ENCODE peak calls at places on chromosome 18, in six cellular contexts. One of them, this sample, is unnamed.

GRCh38 chr18:49177812-49178211 is 227.0 kb upstream of the SMAD7 start:
- DNase-seq in brain microvascular endothelial cell: no peak
- DNase-seq in Right ventricle myocardium inferior: no peak
- DNase-seq in AG10803: peak
- DNase-seq in fibroblast of mammary gland: peak
- DNase-seq in central memory CD4-positive, alpha-beta T cell: no peak
- DNase-seq in this sample: no peak

GRCh38 chr18:48319796-48320638 is 89.2 kb downstream of the ZBTB7C start:
- DNase-seq in brain microvascular endothelial cell: peak
- DNase-seq in Right ventricle myocardium inferior: no peak
- DNase-seq in AG10803: peak
- DNase-seq in fibroblast of mammary gland: peak
- DNase-seq in central memory CD4-positive, alpha-beta T cell: no peak
- DNase-seq in this sample: no peak

GRCh38 chr18:58788971-58789797 is 75.5 kb upstream of the ZNF532 start:
- DNase-seq in brain microvascular endothelial cell: peak
- DNase-seq in Right ventricle myocardium inferior: no peak
- DNase-seq in AG10803: peak
- DNase-seq in fibroblast of mammary gland: peak
- DNase-seq in central memory CD4-positive, alpha-beta T cell: no peak
- DNase-seq in this sample: no peak

GRCh38 chr18:30376515-30376914 is 666.0 kb downstream of the DSC3 start:
- DNase-seq in brain microvascular endothelial cell: no peak
- DNase-seq in Right ventricle myocardium inferior: no peak
- DNase-seq in AG10803: no peak
- DNase-seq in fibroblast of mammary gland: no peak
- DNase-seq in central memory CD4-positive, alpha-beta T cell: no peak
- DNase-seq in this sample: no peak

GRCh38 chr18:68017385-68017784 is 500.9 kb upstream of the DSEL start:
- DNase-seq in brain microvascular endothelial cell: no peak
- DNase-seq in Right ventricle myocardium inferior: no peak
- DNase-seq in AG10803: no peak
- DNase-seq in fibroblast of mammary gland: no peak
- DNase-seq in central memory CD4-positive, alpha-beta T cell: no peak
- DNase-seq in this sample: no peak

GRCh38 chr18:38718365-38718901 is 1152.8 kb upstream of the CELF4 start:
- DNase-seq in brain microvascular endothelial cell: no peak
- DNase-seq in Right ventricle myocardium inferior: no peak
- DNase-seq in AG10803: no peak
- DNase-seq in fibroblast of mammary gland: no peak
- DNase-seq in central memory CD4-positive, alpha-beta T cell: no peak
- DNase-seq in this sample: no peak

GRCh38 chr18:10020176-10020575 is 106.4 kb downstream of the VAPA start:
- DNase-seq in brain microvascular endothelial cell: no peak
- DNase-seq in Right ventricle myocardium inferior: no peak
- DNase-seq in AG10803: peak
- DNase-seq in fibroblast of mammary gland: no peak
- DNase-seq in central memory CD4-positive, alpha-beta T cell: no peak
- DNase-seq in this sample: no peak

GRCh38 chr18:23384778-23385736 is 68.0 kb upstream of the RIOK3 start:
- DNase-seq in brain microvascular endothelial cell: no peak
- DNase-seq in Right ventricle myocardium inferior: no peak
- DNase-seq in AG10803: no peak
- DNase-seq in fibroblast of mammary gland: no peak
- DNase-seq in central memory CD4-positive, alpha-beta T cell: no peak
- DNase-seq in this sample: no peak

GRCh38 chr18:24910217-24910616 is 441.7 kb downstream of the ZNF521 start:
- DNase-seq in brain microvascular endothelial cell: no peak
- DNase-seq in Right ventricle myocardium inferior: no peak
- DNase-seq in AG10803: peak
- DNase-seq in fibroblast of mammary gland: peak
- DNase-seq in central memory CD4-positive, alpha-beta T cell: no peak
- DNase-seq in this sample: no peak

GRCh38 chr18:12637393-12637792 is 20.5 kb downstream of the SPIRE1 start:
- DNase-seq in brain microvascular endothelial cell: peak
- DNase-seq in Right ventricle myocardium inferior: no peak
- DNase-seq in AG10803: peak
- DNase-seq in fibroblast of mammary gland: no peak
- DNase-seq in central memory CD4-positive, alpha-beta T cell: no peak
- DNase-seq in this sample: no peak

GRCh38 chr18:23879966-23880565 is 134.5 kb upstream of the TTC39C start:
- DNase-seq in brain microvascular endothelial cell: no peak
- DNase-seq in Right ventricle myocardium inferior: no peak
- DNase-seq in AG10803: no peak
- DNase-seq in fibroblast of mammary gland: no peak
- DNase-seq in central memory CD4-positive, alpha-beta T cell: no peak
- DNase-seq in this sample: no peak

GRCh38 chr18:44852818-44853217 is 172.1 kb downstream of the SETBP1 start:
- DNase-seq in brain microvascular endothelial cell: no peak
- DNase-seq in Right ventricle myocardium inferior: no peak
- DNase-seq in AG10803: peak
- DNase-seq in fibroblast of mammary gland: no peak
- DNase-seq in central memory CD4-positive, alpha-beta T cell: no peak
- DNase-seq in this sample: no peak

GRCh38 chr18:65704051-65704450 is 46.8 kb upstream of the CDH7 start:
- DNase-seq in brain microvascular endothelial cell: no peak
- DNase-seq in Right ventricle myocardium inferior: no peak
- DNase-seq in AG10803: no peak
- DNase-seq in fibroblast of mammary gland: no peak
- DNase-seq in central memory CD4-positive, alpha-beta T cell: no peak
- DNase-seq in this sample: no peak

GRCh38 chr18:2083691-2084090 is 487.6 kb downstream of the METTL4 start:
- DNase-seq in brain microvascular endothelial cell: no peak
- DNase-seq in Right ventricle myocardium inferior: no peak
- DNase-seq in AG10803: no peak
- DNase-seq in fibroblast of mammary gland: no peak
- DNase-seq in central memory CD4-positive, alpha-beta T cell: no peak
- DNase-seq in this sample: no peak

GRCh38 chr18:54692463-54692862 is 101.4 kb downstream of the DYNAP start:
- DNase-seq in brain microvascular endothelial cell: no peak
- DNase-seq in Right ventricle myocardium inferior: no peak
- DNase-seq in AG10803: no peak
- DNase-seq in fibroblast of mammary gland: no peak
- DNase-seq in central memory CD4-positive, alpha-beta T cell: no peak
- DNase-seq in this sample: no peak

GRCh38 chr18:27824841-27825720 is 351.8 kb downstream of the CDH2 start:
- DNase-seq in brain microvascular endothelial cell: no peak
- DNase-seq in Right ventricle myocardium inferior: no peak
- DNase-seq in AG10803: no peak
- DNase-seq in fibroblast of mammary gland: no peak
- DNase-seq in central memory CD4-positive, alpha-beta T cell: no peak
- DNase-seq in this sample: no peak

GRCh38 chr18:50422286-50422898 is 47.5 kb downstream of the SKA1 start:
- DNase-seq in brain microvascular endothelial cell: no peak
- DNase-seq in Right ventricle myocardium inferior: no peak
- DNase-seq in AG10803: no peak
- DNase-seq in fibroblast of mammary gland: no peak
- DNase-seq in central memory CD4-positive, alpha-beta T cell: no peak
- DNase-seq in this sample: no peak

GRCh38 chr18:59091204-59091603 is 48.5 kb upstream of the SEC11C start:
- DNase-seq in brain microvascular endothelial cell: no peak
- DNase-seq in Right ventricle myocardium inferior: no peak
- DNase-seq in AG10803: no peak
- DNase-seq in fibroblast of mammary gland: no peak
- DNase-seq in central memory CD4-positive, alpha-beta T cell: no peak
- DNase-seq in this sample: no peak

GRCh38 chr18:49399003-49399402 is 61.4 kb downstream of the DYM start:
- DNase-seq in brain microvascular endothelial cell: peak
- DNase-seq in Right ventricle myocardium inferior: no peak
- DNase-seq in AG10803: peak
- DNase-seq in fibroblast of mammary gland: no peak
- DNase-seq in central memory CD4-positive, alpha-beta T cell: no peak
- DNase-seq in this sample: no peak

GRCh38 chr18:75679347-75679746 is 251.8 kb upstream of the SMIM21 start:
- DNase-seq in brain microvascular endothelial cell: no peak
- DNase-seq in Right ventricle myocardium inferior: no peak
- DNase-seq in AG10803: no peak
- DNase-seq in fibroblast of mammary gland: peak
- DNase-seq in central memory CD4-positive, alpha-beta T cell: no peak
- DNase-seq in this sample: no peak

GRCh38 chr18:37452015-37452414 is 113.6 kb downstream of the CELF4 start:
- DNase-seq in brain microvascular endothelial cell: no peak
- DNase-seq in Right ventricle myocardium inferior: no peak
- DNase-seq in AG10803: no peak
- DNase-seq in fibroblast of mammary gland: no peak
- DNase-seq in central memory CD4-positive, alpha-beta T cell: no peak
- DNase-seq in this sample: no peak

GRCh38 chr18:37430346-37431076 is 135.1 kb downstream of the CELF4 start:
- DNase-seq in brain microvascular endothelial cell: no peak
- DNase-seq in Right ventricle myocardium inferior: no peak
- DNase-seq in AG10803: no peak
- DNase-seq in fibroblast of mammary gland: no peak
- DNase-seq in central memory CD4-positive, alpha-beta T cell: no peak
- DNase-seq in this sample: no peak

GRCh38 chr18:80200171-80200931 is 47.0 kb downstream of the PARD6G start:
- DNase-seq in brain microvascular endothelial cell: no peak
- DNase-seq in Right ventricle myocardium inferior: no peak
- DNase-seq in AG10803: peak
- DNase-seq in fibroblast of mammary gland: no peak
- DNase-seq in central memory CD4-positive, alpha-beta T cell: no peak
- DNase-seq in this sample: no peak

GRCh38 chr18:59917422-59917821 is 17.6 kb downstream of the PMAIP1 start:
- DNase-seq in brain microvascular endothelial cell: no peak
- DNase-seq in Right ventricle myocardium inferior: no peak
- DNase-seq in AG10803: no peak
- DNase-seq in fibroblast of mammary gland: peak
- DNase-seq in central memory CD4-positive, alpha-beta T cell: no peak
- DNase-seq in this sample: no peak

GRCh38 chr18:75563150-75563549 is 135.6 kb upstream of the SMIM21 start:
- DNase-seq in brain microvascular endothelial cell: no peak
- DNase-seq in Right ventricle myocardium inferior: no peak
- DNase-seq in AG10803: no peak
- DNase-seq in fibroblast of mammary gland: no peak
- DNase-seq in central memory CD4-positive, alpha-beta T cell: no peak
- DNase-seq in this sample: no peak

GRCh38 chr18:8140841-8141501 is 468.3 kb upstream of the RAB12 start:
- DNase-seq in brain microvascular endothelial cell: peak
- DNase-seq in Right ventricle myocardium inferior: no peak
- DNase-seq in AG10803: peak
- DNase-seq in fibroblast of mammary gland: peak
- DNase-seq in central memory CD4-positive, alpha-beta T cell: no peak
- DNase-seq in this sample: no peak

GRCh38 chr18:35635171-35635570 is 53.6 kb downstream of the GALNT1 start:
- DNase-seq in brain microvascular endothelial cell: no peak
- DNase-seq in Right ventricle myocardium inferior: no peak
- DNase-seq in AG10803: peak
- DNase-seq in fibroblast of mammary gland: peak
- DNase-seq in central memory CD4-positive, alpha-beta T cell: no peak
- DNase-seq in this sample: no peak

GRCh38 chr18:51107594-51108305 is 77.7 kb downstream of the SMAD4 start:
- DNase-seq in brain microvascular endothelial cell: no peak
- DNase-seq in Right ventricle myocardium inferior: no peak
- DNase-seq in AG10803: no peak
- DNase-seq in fibroblast of mammary gland: no peak
- DNase-seq in central memory CD4-positive, alpha-beta T cell: no peak
- DNase-seq in this sample: no peak

GRCh38 chr18:31241900-31242409 is 76.0 kb upstream of the DSG1 start:
- DNase-seq in brain microvascular endothelial cell: no peak
- DNase-seq in Right ventricle myocardium inferior: no peak
- DNase-seq in AG10803: no peak
- DNase-seq in fibroblast of mammary gland: no peak
- DNase-seq in central memory CD4-positive, alpha-beta T cell: no peak
- DNase-seq in this sample: no peak

GRCh38 chr18:61891874-61892273 is 933 bp downstream of the RNF152 start:
- DNase-seq in brain microvascular endothelial cell: no peak
- DNase-seq in Right ventricle myocardium inferior: no peak
- DNase-seq in AG10803: no peak
- DNase-seq in fibroblast of mammary gland: no peak
- DNase-seq in central memory CD4-positive, alpha-beta T cell: no peak
- DNase-seq in this sample: no peak

GRCh38 chr18:78071146-78071710 is 821.6 kb downstream of the GALR1 start:
- DNase-seq in brain microvascular endothelial cell: no peak
- DNase-seq in Right ventricle myocardium inferior: no peak
- DNase-seq in AG10803: no peak
- DNase-seq in fibroblast of mammary gland: no peak
- DNase-seq in central memory CD4-positive, alpha-beta T cell: no peak
- DNase-seq in this sample: no peak

GRCh38 chr18:22185298-22185697 is 15.9 kb downstream of the GATA6 start:
- DNase-seq in brain microvascular endothelial cell: no peak
- DNase-seq in Right ventricle myocardium inferior: no peak
- DNase-seq in AG10803: no peak
- DNase-seq in fibroblast of mammary gland: no peak
- DNase-seq in central memory CD4-positive, alpha-beta T cell: no peak
- DNase-seq in this sample: no peak